ENCODE peak calls at places on chromosomes 3 and 15, in eight cellular contexts. One of them, this sample, is unnamed. For H3K4me1, the result is how much of the 10 kb centered on the place peaks cover.

GRCh38 chr3:8970971-8971589 is 7.8 kb upstream of the RAD18 start:
- DNase-seq in CD8-positive, alpha-beta T cell: peak
- DNase-seq in breast epithelium: peak
- DNase-seq in lower lobe of right lung: no peak
- DNase-seq in spleen: peak
- DNase-seq in heart right ventricle: peak
- DNase-seq in endodermal cell: peak
- DNase-seq in hepatocyte: peak
- DNase-seq in this sample: peak

GRCh38 chr15:28107111-28107893 is 8.2 kb upstream of the OCA2 start:
- DNase-seq in hepatocyte: no peak
- DNase-seq in lower lobe of right lung: peak
- DNase-seq in breast epithelium: no peak
- DNase-seq in spleen: peak
- DNase-seq in endodermal cell: peak
- DNase-seq in CD8-positive, alpha-beta T cell: no peak
- DNase-seq in heart right ventricle: no peak
- DNase-seq in this sample: no peak

GRCh38 chr3:49020335-49021212 is 1.3 kb upstream of the NDUFAF3 start:
- DNase-seq in lower lobe of right lung: peak
- DNase-seq in CD8-positive, alpha-beta T cell: no peak
- DNase-seq in endodermal cell: peak
- DNase-seq in heart right ventricle: peak
- DNase-seq in breast epithelium: peak
- DNase-seq in hepatocyte: peak
- DNase-seq in spleen: peak
- DNase-seq in this sample: peak

GRCh38 chr3:11678735-11679134 is 35.0 kb upstream of the VGLL4 start:
- DNase-seq in endodermal cell: no peak
- DNase-seq in spleen: no peak
- DNase-seq in hepatocyte: no peak
- DNase-seq in CD8-positive, alpha-beta T cell: no peak
- DNase-seq in lower lobe of right lung: no peak
- DNase-seq in heart right ventricle: no peak
- DNase-seq in breast epithelium: no peak
- DNase-seq in this sample: no peak

GRCh38 chr3:57397175-57398026 is 104.9 kb upstream of the ASB14 start:
- DNase-seq in heart right ventricle: peak
- DNase-seq in lower lobe of right lung: no peak
- DNase-seq in spleen: no peak
- DNase-seq in hepatocyte: peak
- DNase-seq in breast epithelium: peak
- DNase-seq in endodermal cell: peak
- DNase-seq in CD8-positive, alpha-beta T cell: peak
- DNase-seq in this sample: peak

GRCh38 chr3:141127344-141128125 is 76.4 kb downstream of the SPSB4 start:
- DNase-seq in hepatocyte: no peak
- DNase-seq in CD8-positive, alpha-beta T cell: no peak
- DNase-seq in lower lobe of right lung: no peak
- DNase-seq in heart right ventricle: no peak
- DNase-seq in spleen: no peak
- DNase-seq in endodermal cell: no peak
- DNase-seq in breast epithelium: no peak
- DNase-seq in this sample: no peak

GRCh38 chr3:141815667-141816066 is 52.5 kb downstream of the GRK7 start:
- DNase-seq in spleen: no peak
- DNase-seq in hepatocyte: no peak
- DNase-seq in heart right ventricle: no peak
- DNase-seq in CD8-positive, alpha-beta T cell: no peak
- DNase-seq in endodermal cell: no peak
- DNase-seq in lower lobe of right lung: no peak
- DNase-seq in breast epithelium: no peak
- DNase-seq in this sample: no peak

GRCh38 chr3:24646790-24647189 is 152.1 kb upstream of the THRB start:
- DNase-seq in breast epithelium: no peak
- DNase-seq in heart right ventricle: no peak
- DNase-seq in lower lobe of right lung: no peak
- DNase-seq in CD8-positive, alpha-beta T cell: no peak
- DNase-seq in spleen: no peak
- DNase-seq in endodermal cell: no peak
- DNase-seq in hepatocyte: no peak
- DNase-seq in this sample: no peak

GRCh38 chr3:176149567-176149966 is 1047.7 kb downstream of the TBL1XR1 start:
- DNase-seq in heart right ventricle: no peak
- DNase-seq in endodermal cell: no peak
- DNase-seq in breast epithelium: no peak
- DNase-seq in lower lobe of right lung: no peak
- DNase-seq in hepatocyte: no peak
- DNase-seq in spleen: no peak
- DNase-seq in CD8-positive, alpha-beta T cell: no peak
- DNase-seq in this sample: no peak

GRCh38 chr3:30320392-30320791 is 286.0 kb upstream of the TGFBR2 start:
- DNase-seq in spleen: no peak
- DNase-seq in CD8-positive, alpha-beta T cell: no peak
- DNase-seq in hepatocyte: no peak
- DNase-seq in heart right ventricle: no peak
- DNase-seq in lower lobe of right lung: no peak
- DNase-seq in endodermal cell: no peak
- DNase-seq in breast epithelium: no peak
- DNase-seq in this sample: no peak

GRCh38 chr15:78211189-78211921 is 23.0 kb downstream of the ACSBG1 start:
- DNase-seq in lower lobe of right lung: no peak
- DNase-seq in breast epithelium: no peak
- DNase-seq in endodermal cell: peak
- DNase-seq in hepatocyte: no peak
- DNase-seq in heart right ventricle: no peak
- DNase-seq in CD8-positive, alpha-beta T cell: no peak
- DNase-seq in spleen: peak
- DNase-seq in this sample: no peak
- H3K4me1 ChIP-seq in lower lobe of right lung: under half
- H3K4me1 ChIP-seq in breast epithelium: under half
- H3K4me1 ChIP-seq in endodermal cell: under half
- H3K4me1 ChIP-seq in hepatocyte: under half
- H3K4me1 ChIP-seq in heart right ventricle: under half
- H3K4me1 ChIP-seq in CD8-positive, alpha-beta T cell: under half
- H3K4me1 ChIP-seq in spleen: under half
- H3K4me1 ChIP-seq in this sample: under half

GRCh38 chr3:135009014-135009413 is 214.0 kb downstream of the EPHB1 start:
- DNase-seq in breast epithelium: no peak
- DNase-seq in heart right ventricle: no peak
- DNase-seq in endodermal cell: no peak
- DNase-seq in lower lobe of right lung: no peak
- DNase-seq in spleen: no peak
- DNase-seq in hepatocyte: peak
- DNase-seq in CD8-positive, alpha-beta T cell: no peak
- DNase-seq in this sample: no peak

GRCh38 chr3:135013206-135013605 is 218.1 kb downstream of the EPHB1 start:
- DNase-seq in hepatocyte: no peak
- DNase-seq in breast epithelium: no peak
- DNase-seq in endodermal cell: no peak
- DNase-seq in CD8-positive, alpha-beta T cell: no peak
- DNase-seq in spleen: no peak
- DNase-seq in heart right ventricle: no peak
- DNase-seq in lower lobe of right lung: no peak
- DNase-seq in this sample: no peak

GRCh38 chr3:135014575-135014974 is 219.5 kb downstream of the EPHB1 start:
- DNase-seq in spleen: no peak
- DNase-seq in lower lobe of right lung: no peak
- DNase-seq in hepatocyte: peak
- DNase-seq in heart right ventricle: no peak
- DNase-seq in CD8-positive, alpha-beta T cell: no peak
- DNase-seq in breast epithelium: no peak
- DNase-seq in endodermal cell: no peak
- DNase-seq in this sample: no peak

GRCh38 chr3:135008326-135008725 is 213.3 kb downstream of the EPHB1 start:
- DNase-seq in spleen: no peak
- DNase-seq in hepatocyte: peak
- DNase-seq in endodermal cell: no peak
- DNase-seq in breast epithelium: no peak
- DNase-seq in CD8-positive, alpha-beta T cell: no peak
- DNase-seq in heart right ventricle: no peak
- DNase-seq in lower lobe of right lung: no peak
- DNase-seq in this sample: no peak

DNA sequence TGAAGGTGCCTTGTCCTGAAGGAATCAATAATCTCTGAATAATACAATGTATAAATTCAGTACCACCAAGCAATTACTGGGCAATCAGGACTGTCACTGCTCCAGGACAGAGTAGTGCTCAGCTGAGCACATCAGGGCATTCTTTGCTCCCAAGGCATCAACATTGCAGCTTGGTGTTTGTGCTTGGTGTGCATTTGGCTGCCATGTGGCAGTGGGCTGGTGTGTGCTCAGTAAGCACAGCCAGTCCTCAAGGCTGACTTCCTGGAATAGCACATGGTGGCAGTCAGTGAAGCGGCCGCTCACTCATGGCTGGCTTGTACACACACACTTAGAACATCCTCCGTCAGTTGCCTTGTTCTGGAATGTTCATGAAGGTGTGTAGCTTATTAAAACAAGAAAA is 217.0 kb downstream of the EPHB1 start:
- DNase-seq in CD8-positive, alpha-beta T cell: no peak
- DNase-seq in endodermal cell: no peak
- DNase-seq in hepatocyte: no peak
- DNase-seq in heart right ventricle: no peak
- DNase-seq in breast epithelium: no peak
- DNase-seq in lower lobe of right lung: no peak
- DNase-seq in spleen: no peak
- DNase-seq in this sample: no peak
- H3K27ac ChIP-seq in CD8-positive, alpha-beta T cell: no peak
- H3K27ac ChIP-seq in endodermal cell: no peak
- H3K27ac ChIP-seq in hepatocyte: no peak
- H3K27ac ChIP-seq in heart right ventricle: no peak
- H3K27ac ChIP-seq in breast epithelium: no peak
- H3K27ac ChIP-seq in lower lobe of right lung: no peak
- H3K27ac ChIP-seq in spleen: no peak
- H3K27ac ChIP-seq in this sample: no peak

GRCh38 chr3:131804565-131805133 is 230.2 kb downstream of the CPNE4 start:
- DNase-seq in heart right ventricle: peak
- DNase-seq in spleen: no peak
- DNase-seq in hepatocyte: peak
- DNase-seq in breast epithelium: no peak
- DNase-seq in endodermal cell: no peak
- DNase-seq in lower lobe of right lung: no peak
- DNase-seq in CD8-positive, alpha-beta T cell: no peak
- DNase-seq in this sample: no peak

GRCh38 chr3:131803113-131803512 is 231.7 kb downstream of the CPNE4 start:
- DNase-seq in endodermal cell: no peak
- DNase-seq in hepatocyte: no peak
- DNase-seq in spleen: no peak
- DNase-seq in lower lobe of right lung: no peak
- DNase-seq in heart right ventricle: no peak
- DNase-seq in breast epithelium: no peak
- DNase-seq in CD8-positive, alpha-beta T cell: no peak
- DNase-seq in this sample: no peak

GRCh38 chr3:131802029-131802428 is 232.8 kb downstream of the CPNE4 start:
- DNase-seq in lower lobe of right lung: no peak
- DNase-seq in CD8-positive, alpha-beta T cell: no peak
- DNase-seq in heart right ventricle: no peak
- DNase-seq in breast epithelium: no peak
- DNase-seq in hepatocyte: no peak
- DNase-seq in spleen: no peak
- DNase-seq in endodermal cell: no peak
- DNase-seq in this sample: no peak

GRCh38 chr3:131807822-131808221 is 227.0 kb downstream of the CPNE4 start:
- DNase-seq in CD8-positive, alpha-beta T cell: no peak
- DNase-seq in endodermal cell: no peak
- DNase-seq in heart right ventricle: no peak
- DNase-seq in hepatocyte: no peak
- DNase-seq in lower lobe of right lung: no peak
- DNase-seq in breast epithelium: no peak
- DNase-seq in spleen: no peak
- DNase-seq in this sample: no peak

DNA sequence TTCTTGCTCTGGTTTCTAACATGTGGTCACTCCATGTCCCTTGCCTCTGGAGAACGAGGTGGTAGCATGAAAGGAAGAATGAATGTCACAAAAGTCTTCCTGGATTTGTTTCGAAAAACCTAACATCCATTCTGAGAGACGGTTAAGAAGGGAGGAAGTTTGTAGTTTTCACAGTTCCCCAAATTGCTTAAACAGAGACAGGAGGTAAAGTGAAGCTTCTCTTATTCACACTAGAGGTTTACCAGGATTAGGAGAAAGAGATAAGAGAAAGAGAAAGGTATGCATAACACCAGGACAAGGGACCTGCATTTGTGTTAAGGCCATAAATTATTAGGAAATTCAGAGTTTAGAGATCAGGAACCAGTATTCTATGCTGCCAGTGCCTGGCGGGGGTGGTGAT is 228.1 kb downstream of the CPNE4 start:
- DNase-seq in heart right ventricle: no peak
- DNase-seq in breast epithelium: no peak
- DNase-seq in CD8-positive, alpha-beta T cell: no peak
- DNase-seq in lower lobe of right lung: no peak
- DNase-seq in spleen: no peak
- DNase-seq in endodermal cell: no peak
- DNase-seq in hepatocyte: no peak
- DNase-seq in this sample: no peak
- H3K4me1 ChIP-seq in heart right ventricle: under half
- H3K4me1 ChIP-seq in breast epithelium: under half
- H3K4me1 ChIP-seq in CD8-positive, alpha-beta T cell: under half
- H3K4me1 ChIP-seq in lower lobe of right lung: under half
- H3K4me1 ChIP-seq in spleen: under half
- H3K4me1 ChIP-seq in endodermal cell: under half
- H3K4me1 ChIP-seq in hepatocyte: under half
- H3K4me1 ChIP-seq in this sample: under half

GRCh38 chr3:129349791-129350190 is 71.1 kb downstream of the HMCES start:
- DNase-seq in endodermal cell: no peak
- DNase-seq in hepatocyte: no peak
- DNase-seq in spleen: no peak
- DNase-seq in breast epithelium: no peak
- DNase-seq in lower lobe of right lung: no peak
- DNase-seq in heart right ventricle: no peak
- DNase-seq in CD8-positive, alpha-beta T cell: no peak
- DNase-seq in this sample: no peak

GRCh38 chr3:129352650-129353588 is 74.2 kb downstream of the HMCES start:
- DNase-seq in hepatocyte: no peak
- DNase-seq in heart right ventricle: peak
- DNase-seq in breast epithelium: no peak
- DNase-seq in lower lobe of right lung: no peak
- DNase-seq in spleen: no peak
- DNase-seq in CD8-positive, alpha-beta T cell: no peak
- DNase-seq in endodermal cell: no peak
- DNase-seq in this sample: no peak

GRCh38 chr3:129352045-129352444 is 73.4 kb downstream of the HMCES start:
- DNase-seq in lower lobe of right lung: no peak
- DNase-seq in breast epithelium: no peak
- DNase-seq in spleen: no peak
- DNase-seq in hepatocyte: no peak
- DNase-seq in endodermal cell: peak
- DNase-seq in CD8-positive, alpha-beta T cell: no peak
- DNase-seq in heart right ventricle: no peak
- DNase-seq in this sample: no peak

GRCh38 chr3:129356756-129357425 is 71.5 kb downstream of the EFCAB12 start:
- DNase-seq in CD8-positive, alpha-beta T cell: no peak
- DNase-seq in hepatocyte: no peak
- DNase-seq in spleen: no peak
- DNase-seq in endodermal cell: no peak
- DNase-seq in breast epithelium: no peak
- DNase-seq in heart right ventricle: no peak
- DNase-seq in lower lobe of right lung: no peak
- DNase-seq in this sample: no peak

DNA sequence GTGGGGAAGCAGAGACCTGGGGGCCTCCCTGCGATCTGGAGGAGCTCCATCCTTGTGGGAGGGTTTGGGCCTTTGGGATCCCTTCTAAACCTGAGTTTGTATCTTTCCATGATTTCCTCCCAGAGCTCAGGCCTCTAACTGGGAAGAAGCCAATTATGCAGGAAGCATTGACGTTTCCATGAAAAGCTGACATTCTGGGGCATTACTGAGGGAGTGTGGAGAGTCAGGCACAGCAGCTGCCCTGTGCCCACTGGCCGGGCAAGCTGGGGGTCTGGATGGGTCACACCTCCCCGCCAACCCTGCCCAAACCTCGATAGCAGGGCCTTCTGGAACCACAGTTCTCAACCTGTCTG is 74.9 kb downstream of the EFCAB12 start:
- DNase-seq in heart right ventricle: no peak
- DNase-seq in lower lobe of right lung: no peak
- DNase-seq in spleen: no peak
- DNase-seq in CD8-positive, alpha-beta T cell: no peak
- DNase-seq in breast epithelium: no peak
- DNase-seq in endodermal cell: no peak
- DNase-seq in hepatocyte: no peak
- DNase-seq in this sample: no peak
- H3K27ac ChIP-seq in heart right ventricle: peak
- H3K27ac ChIP-seq in lower lobe of right lung: no peak
- H3K27ac ChIP-seq in spleen: no peak
- H3K27ac ChIP-seq in CD8-positive, alpha-beta T cell: no peak
- H3K27ac ChIP-seq in breast epithelium: no peak
- H3K27ac ChIP-seq in endodermal cell: no peak
- H3K27ac ChIP-seq in hepatocyte: no peak
- H3K27ac ChIP-seq in this sample: no peak

This sample was measured in CD8-positive, alpha-beta memory T cell.